ENCODE peak calls at places on chromosomes 6 and 20, in nine cellular contexts. G is DMS153; X is gastrocnemius medialis; C is NCI-H1092; P is HEK293T; J is activated CD8-positive, alpha-beta memory T cell treated with anti-CD3 and anti-CD28 coated beads, Interleukin-2, amount 50 U/mL, for 4 hours; B is IMR-90; H is amygdala; S is NCI-H1105 treated with DMSO at 0.1 percent for 48 hours. M is an unnamed sample.
A peak's percentile ranks its signal among the peaks of the same experiment; 100 is the strongest.

GRCh38 chr20:62875419-62876355 is 14.1 kb upstream of the TCFL5 start:
- DNase-seq in G (peak; percentile 86), X (peak; percentile 73), C (peak; percentile 84), P (peak; percentile 90), J (no peak), B (peak; percentile 83), H (peak; percentile 70), S (peak; percentile 76), M (no peak)

GRCh38 chr20:50284811-50285375 is 94.3 kb downstream of the CEBPB start:
- DNase-seq in G (no peak), X (no peak), C (no peak), P (peak; percentile 23), J (no peak), B (no peak), H (no peak), S (no peak), M (no peak)

GRCh38 chr20:55774628-55775027 is 230.7 kb downstream of the CBLN4 start:
- DNase-seq in G (no peak), X (no peak), C (no peak), P (no peak), J (no peak), B (no peak), H (no peak), S (no peak), M (no peak)

GRCh38 chr20:3785240-3786125 is 1.1 kb downstream of the CENPB start:
- DNase-seq in G (no peak), X (no peak), C (no peak), P (no peak), J (no peak), B (no peak), H (no peak), S (no peak), M (no peak)

GRCh38 chr20:63323298-63323820 is 30.4 kb downstream of the COL20A1 start:
- DNase-seq in G (no peak), X (no peak), C (no peak), P (no peak), J (no peak), B (no peak), H (no peak), S (no peak), M (peak; percentile 19)

GRCh38 chr6:149999636-150000035 is 25.7 kb downstream of the RAET1L start:
- DNase-seq in G (no peak), X (no peak), C (no peak), P (no peak), J (no peak), B (no peak), H (no peak), S (no peak), M (no peak)

GRCh38 chr6:77620290-77620882 is 32.5 kb upstream of the MEI4 start:
- DNase-seq in G (peak; percentile 16), X (no peak), C (no peak), P (peak; percentile 10), J (no peak), B (no peak), H (no peak), S (peak; percentile 18), M (no peak)

GRCh38 chr6:38262609-38263008 is 377.1 kb downstream of the BTBD9 start:
- DNase-seq in G (no peak), X (no peak), C (no peak), P (no peak), J (no peak), B (peak; percentile 74), H (no peak), S (no peak), M (no peak)

GRCh38 chr6:144886682-144887081 is 601.5 kb downstream of the UTRN start:
- DNase-seq in G (no peak), X (no peak), C (no peak), P (no peak), J (no peak), B (no peak), H (no peak), S (no peak), M (no peak)

GRCh38 chr20:56826971-56827645 is 198.0 kb downstream of the TFAP2C start:
- DNase-seq in G (no peak), X (no peak), C (no peak), P (no peak), J (no peak), B (no peak), H (no peak), S (no peak), M (no peak)

GRCh38 chr6:727796-728195 is 34.9 kb upstream of the EXOC2 start:
- DNase-seq in G (no peak), X (no peak), C (no peak), P (no peak), J (no peak), B (no peak), H (no peak), S (no peak), M (no peak)

GRCh38 chr6:136338486-136338885 is 48.8 kb upstream of the BCLAF1 start:
- DNase-seq in G (no peak), X (no peak), C (no peak), P (no peak), J (no peak), B (no peak), H (no peak), S (no peak), M (no peak)

GRCh38 chr20:23691675-23692074 is 2.8 kb upstream of the CST4 start:
- DNase-seq in G (no peak), X (no peak), C (no peak), P (no peak), J (no peak), B (peak; percentile 10), H (no peak), S (no peak), M (no peak)

GRCh38 chr6:160921095-160921494 is 70.5 kb upstream of the MAP3K4 start:
- DNase-seq in G (no peak), X (no peak), C (no peak), P (no peak), J (no peak), B (no peak), H (no peak), S (no peak), M (no peak)

GRCh38 chr6:8664070-8664469 is 228.7 kb upstream of the SLC35B3 start:
- DNase-seq in G (no peak), X (no peak), C (no peak), P (no peak), J (no peak), B (no peak), H (no peak), S (no peak), M (no peak)

GRCh38 chr20:38177201-38177600 is 12.1 kb upstream of the TGM2 start:
- DNase-seq in G (no peak), X (no peak), C (no peak), P (no peak), J (no peak), B (no peak), H (no peak), S (no peak), M (no peak)

GRCh38 chr6:133837801-133838349 is 51.0 kb upstream of the TCF21 start:
- DNase-seq in G (peak; percentile 68), X (no peak), C (no peak), P (peak; percentile 85), J (peak; percentile 47), B (no peak), H (no peak), S (peak; percentile 82), M (no peak)

GRCh38 chr6:35181313-35181932 is 32.3 kb upstream of the SCUBE3 start:
- DNase-seq in G (no peak), X (peak; percentile 40), C (no peak), P (no peak), J (no peak), B (peak; percentile 64), H (no peak), S (no peak), M (no peak)

GRCh38 chr6:170437719-170438401 is 115.2 kb downstream of the PSMB1 start:
- DNase-seq in G (no peak), X (no peak), C (no peak), P (no peak), J (no peak), B (peak; percentile 14), H (no peak), S (no peak), M (no peak)

GRCh38 chr20:25452333-25452732 is 44.9 kb downstream of the GINS1 start:
- DNase-seq in G (no peak), X (no peak), C (no peak), P (no peak), J (no peak), B (no peak), H (no peak), S (no peak), M (no peak)

GRCh38 chr6:39678914-39679313 is 46.3 kb downstream of the KIF6 start:
- DNase-seq in G (no peak), X (no peak), C (no peak), P (no peak), J (no peak), B (no peak), H (no peak), S (no peak), M (no peak)

GRCh38 chr6:153852034-153852433 is 187.0 kb upstream of the OPRM1 start:
- DNase-seq in G (no peak), X (no peak), C (no peak), P (no peak), J (no peak), B (no peak), H (no peak), S (no peak), M (no peak)

GRCh38 chr20:41316602-41317535 is 662 bp downstream of the ZHX3 start:
- DNase-seq in G (no peak), X (peak; percentile 77), C (peak; percentile 51), P (peak; percentile 83), J (peak; percentile 83), B (peak; percentile 93), H (peak; percentile 84), S (peak; percentile 33), M (peak; percentile 54)

GRCh38 chr20:3473944-3474343 is 3.1 kb downstream of the ATRN start:
- DNase-seq in G (no peak), X (no peak), C (no peak), P (no peak), J (no peak), B (no peak), H (no peak), S (no peak), M (no peak)

GRCh38 chr6:153309666-153310065 is 178.6 kb upstream of the RGS17 start:
- DNase-seq in G (no peak), X (no peak), C (no peak), P (no peak), J (no peak), B (no peak), H (no peak), S (no peak), M (no peak)

GRCh38 chr6:87473419-87473903 is 687 bp downstream of the SLC35A1 start:
- DNase-seq in G (no peak), X (no peak), C (no peak), P (no peak), J (no peak), B (peak; percentile 44), H (no peak), S (peak; percentile 70), M (no peak)

GRCh38 chr6:21664263-21665081 is 70.9 kb downstream of the SOX4 start:
- DNase-seq in G (peak; percentile 5), X (no peak), C (no peak), P (peak; percentile 49), J (no peak), B (no peak), H (no peak), S (no peak), M (peak; percentile 49)

GRCh38 chr6:142297996-142298753 is 3.6 kb upstream of the ADGRG6 start:
- DNase-seq in G (no peak), X (no peak), C (no peak), P (no peak), J (no peak), B (peak; percentile 85), H (no peak), S (no peak), M (no peak)

GRCh38 chr6:7126759-7127158 is 19.0 kb downstream of the RREB1 start:
- DNase-seq in G (no peak), X (no peak), C (no peak), P (no peak), J (no peak), B (no peak), H (no peak), S (no peak), M (peak; percentile 57)

GRCh38 chr6:109713097-109713496 is 22.0 kb downstream of the FIG4 start:
- DNase-seq in G (no peak), X (no peak), C (no peak), P (no peak), J (no peak), B (no peak), H (no peak), S (no peak), M (no peak)

GRCh38 chr20:50717974-50718761 is 13.2 kb upstream of the PARD6B start:
- DNase-seq in G (no peak), X (no peak), C (no peak), P (no peak), J (no peak), B (no peak), H (no peak), S (no peak), M (no peak)

M was measured in CD14-positive monocyte.